ENCODE peak calls at places on chromosomes 1 and 21, in six cellular contexts. One of them, this sample, is unnamed. For H3K9me3 and H3K4me1, the result is how much of the 10 kb centered on the place peaks cover.

GRCh38 chr1:44881011-44881632 is 38.1 kb upstream of the PTCH2 start:
- DNase-seq in tibial artery: peak
- DNase-seq in A549: no peak
- DNase-seq in SK-N-SH: peak
- DNase-seq in left lung: peak
- DNase-seq in transverse colon: no peak
- DNase-seq in this sample: no peak

GRCh38 chr1:87329756-87330200 is 1.1 kb downstream of the LMO4 start:
- DNase-seq in left lung: no peak
- DNase-seq in transverse colon: no peak
- DNase-seq in tibial artery: no peak
- DNase-seq in A549: no peak
- DNase-seq in SK-N-SH: no peak
- DNase-seq in this sample: peak

GRCh38 chr1:33220701-33221384 is 35.4 kb upstream of the ZNF362 start:
- DNase-seq in SK-N-SH: no peak
- DNase-seq in tibial artery: no peak
- DNase-seq in A549: no peak
- DNase-seq in left lung: no peak
- DNase-seq in transverse colon: no peak
- DNase-seq in this sample: no peak

GRCh38 chr1:197958438-197958837 is 41.3 kb downstream of the LHX9 start:
- DNase-seq in transverse colon: no peak
- DNase-seq in SK-N-SH: no peak
- DNase-seq in tibial artery: no peak
- DNase-seq in left lung: no peak
- DNase-seq in A549: no peak
- DNase-seq in this sample: no peak

GRCh38 chr1:181251001-181251712 is 162.7 kb downstream of the IER5 start:
- DNase-seq in A549: peak
- DNase-seq in tibial artery: no peak
- DNase-seq in transverse colon: no peak
- DNase-seq in SK-N-SH: no peak
- DNase-seq in left lung: no peak
- DNase-seq in this sample: no peak

GRCh38 chr1:214640431-214641213 is 37.6 kb downstream of the CENPF start:
- DNase-seq in SK-N-SH: no peak
- DNase-seq in transverse colon: no peak
- DNase-seq in left lung: no peak
- DNase-seq in A549: no peak
- DNase-seq in tibial artery: no peak
- DNase-seq in this sample: no peak

GRCh38 chr1:183925947-183926346 is 111.6 kb downstream of the COLGALT2 start:
- DNase-seq in transverse colon: no peak
- DNase-seq in left lung: no peak
- DNase-seq in tibial artery: no peak
- DNase-seq in SK-N-SH: no peak
- DNase-seq in A549: no peak
- DNase-seq in this sample: no peak

GRCh38 chr1:233293556-233294446 is 1.7 kb downstream of the PCNX2 start:
- DNase-seq in tibial artery: no peak
- DNase-seq in left lung: no peak
- DNase-seq in SK-N-SH: no peak
- DNase-seq in A549: no peak
- DNase-seq in transverse colon: no peak
- DNase-seq in this sample: no peak

GRCh38 chr1:43238991-43239469 is 30.8 kb upstream of the TMEM125 start:
- DNase-seq in transverse colon: no peak
- DNase-seq in SK-N-SH: no peak
- DNase-seq in left lung: no peak
- DNase-seq in A549: no peak
- DNase-seq in tibial artery: peak
- DNase-seq in this sample: no peak

GRCh38 chr1:59243544-59243943 is 53.4 kb upstream of the FGGY start:
- DNase-seq in SK-N-SH: no peak
- DNase-seq in A549: no peak
- DNase-seq in transverse colon: no peak
- DNase-seq in left lung: no peak
- DNase-seq in tibial artery: no peak
- DNase-seq in this sample: no peak

GRCh38 chr1:202807926-202808757 is at the start of gene KDM5B:
- DNase-seq in tibial artery: peak
- DNase-seq in SK-N-SH: peak
- DNase-seq in A549: peak
- DNase-seq in transverse colon: peak
- DNase-seq in left lung: peak
- DNase-seq in this sample: peak

GRCh38 chr1:108893141-108893530 is 16.4 kb downstream of the GPSM2 start:
- DNase-seq in SK-N-SH: no peak
- DNase-seq in left lung: no peak
- DNase-seq in transverse colon: no peak
- DNase-seq in A549: no peak
- DNase-seq in tibial artery: no peak
- DNase-seq in this sample: no peak

GRCh38 chr1:150441121-150441520 is 46.1 kb upstream of the TARS2 start:
- DNase-seq in SK-N-SH: no peak
- DNase-seq in transverse colon: no peak
- DNase-seq in left lung: no peak
- DNase-seq in tibial artery: no peak
- DNase-seq in A549: no peak
- DNase-seq in this sample: no peak

GRCh38 chr21:43982489-43983078 is 29.5 kb upstream of the TRAPPC10 start:
- DNase-seq in SK-N-SH: peak
- DNase-seq in transverse colon: no peak
- DNase-seq in left lung: no peak
- DNase-seq in tibial artery: no peak
- DNase-seq in A549: no peak
- DNase-seq in this sample: no peak

GRCh38 chr1:118363396-118363795 is 178.4 kb upstream of the SPAG17 start:
- DNase-seq in SK-N-SH: no peak
- DNase-seq in A549: no peak
- DNase-seq in left lung: no peak
- DNase-seq in transverse colon: no peak
- DNase-seq in tibial artery: no peak
- DNase-seq in this sample: no peak

GRCh38 chr1:36109041-36109679 is 15.9 kb downstream of the COL8A2 start:
- DNase-seq in SK-N-SH: no peak
- DNase-seq in transverse colon: no peak
- DNase-seq in tibial artery: no peak
- DNase-seq in A549: no peak
- DNase-seq in left lung: no peak
- DNase-seq in this sample: peak

GRCh38 chr1:28954126-28954525 is 39.8 kb downstream of the EPB41 start:
- DNase-seq in transverse colon: no peak
- DNase-seq in left lung: no peak
- DNase-seq in A549: no peak
- DNase-seq in SK-N-SH: no peak
- DNase-seq in tibial artery: no peak
- DNase-seq in this sample: no peak

GRCh38 chr1:212179394-212180076 is 105.7 kb upstream of the PPP2R5A start:
- DNase-seq in SK-N-SH: no peak
- DNase-seq in tibial artery: no peak
- DNase-seq in left lung: no peak
- DNase-seq in A549: peak
- DNase-seq in transverse colon: no peak
- DNase-seq in this sample: no peak

GRCh38 chr21:35084869-35085268 is 35.8 kb upstream of the RUNX1 start:
- DNase-seq in A549: peak
- DNase-seq in left lung: no peak
- DNase-seq in tibial artery: no peak
- DNase-seq in SK-N-SH: no peak
- DNase-seq in transverse colon: no peak
- DNase-seq in this sample: no peak

GRCh38 chr1:119674110-119674509 is 26.0 kb upstream of the ZNF697 start:
- DNase-seq in left lung: no peak
- DNase-seq in transverse colon: no peak
- DNase-seq in A549: no peak
- DNase-seq in tibial artery: no peak
- DNase-seq in SK-N-SH: no peak
- DNase-seq in this sample: no peak

GRCh38 chr1:15314328-15315281 is 67.6 kb downstream of the FHAD1 start:
- DNase-seq in transverse colon: no peak
- DNase-seq in left lung: no peak
- DNase-seq in tibial artery: no peak
- DNase-seq in SK-N-SH: no peak
- DNase-seq in A549: no peak
- DNase-seq in this sample: no peak

GRCh38 chr1:234611153-234611798 is 1.3 kb upstream of the IRF2BP2 start:
- DNase-seq in transverse colon: no peak
- DNase-seq in A549: peak
- DNase-seq in tibial artery: no peak
- DNase-seq in left lung: no peak
- DNase-seq in SK-N-SH: peak
- DNase-seq in this sample: no peak

GRCh38 chr1:11653616-11654570 is at the start of gene FBXO2:
- DNase-seq in SK-N-SH: peak
- DNase-seq in tibial artery: no peak
- DNase-seq in left lung: no peak
- DNase-seq in transverse colon: peak
- DNase-seq in A549: no peak
- DNase-seq in this sample: no peak

GRCh38 chr1:59230622-59231021 is 66.3 kb upstream of the FGGY start:
- DNase-seq in transverse colon: no peak
- DNase-seq in A549: no peak
- DNase-seq in left lung: no peak
- DNase-seq in tibial artery: no peak
- DNase-seq in SK-N-SH: no peak
- DNase-seq in this sample: no peak

GRCh38 chr1:17545354-17545753 is 5.9 kb downstream of the ARHGEF10L start:
- DNase-seq in left lung: no peak
- DNase-seq in transverse colon: no peak
- DNase-seq in A549: no peak
- DNase-seq in SK-N-SH: no peak
- DNase-seq in tibial artery: no peak
- DNase-seq in this sample: no peak

GRCh38 chr1:145878724-145879123 is 6.9 kb downstream of the ANKRD35 start:
- DNase-seq in left lung: no peak
- DNase-seq in A549: no peak
- DNase-seq in tibial artery: no peak
- DNase-seq in SK-N-SH: no peak
- DNase-seq in transverse colon: no peak
- DNase-seq in this sample: no peak

GRCh38 chr1:246450485-246451251 is 56.4 kb downstream of the SMYD3 start:
- DNase-seq in SK-N-SH: peak
- DNase-seq in tibial artery: no peak
- DNase-seq in transverse colon: no peak
- DNase-seq in left lung: no peak
- DNase-seq in A549: peak
- DNase-seq in this sample: no peak

DNA sequence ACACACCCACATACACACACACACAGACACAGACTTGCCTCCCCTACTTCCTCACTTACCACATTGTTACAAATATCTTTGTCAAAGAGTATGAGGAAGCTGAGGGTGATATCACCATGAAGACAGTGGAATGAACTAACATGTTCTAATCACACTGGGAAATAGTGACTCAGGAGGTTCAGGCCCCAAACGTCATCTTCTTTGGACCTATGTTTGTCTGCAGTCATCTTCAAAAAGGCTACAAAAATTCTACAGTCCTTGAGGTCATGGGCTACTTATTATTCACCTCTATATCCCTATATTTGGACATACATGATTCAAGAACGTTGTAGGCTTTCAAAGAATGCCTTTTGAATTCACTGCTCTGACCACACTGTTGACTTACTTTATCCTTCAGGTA is 2.1 kb upstream of the LCE2C start:
- DNase-seq in transverse colon: no peak
- DNase-seq in left lung: no peak
- DNase-seq in tibial artery: no peak
- DNase-seq in SK-N-SH: no peak
- DNase-seq in A549: no peak
- DNase-seq in this sample: no peak
- H3K9me3 ChIP-seq in transverse colon: under half
- H3K9me3 ChIP-seq in left lung: under half
- H3K9me3 ChIP-seq in tibial artery: under half
- H3K9me3 ChIP-seq in SK-N-SH: under half
- H3K9me3 ChIP-seq in A549: under half
- H3K9me3 ChIP-seq in this sample: under half

GRCh38 chr1:205286335-205286950 is 35.1 kb downstream of the NUAK2 start:
- DNase-seq in A549: no peak
- DNase-seq in SK-N-SH: no peak
- DNase-seq in left lung: peak
- DNase-seq in transverse colon: peak
- DNase-seq in tibial artery: no peak
- DNase-seq in this sample: peak

GRCh38 chr1:205287076-205287475 is 34.5 kb downstream of the NUAK2 start:
- DNase-seq in SK-N-SH: no peak
- DNase-seq in tibial artery: no peak
- DNase-seq in A549: no peak
- DNase-seq in left lung: no peak
- DNase-seq in transverse colon: no peak
- DNase-seq in this sample: no peak

GRCh38 chr1:205285391-205286101 is 36.0 kb downstream of the NUAK2 start:
- DNase-seq in transverse colon: peak
- DNase-seq in SK-N-SH: no peak
- DNase-seq in left lung: no peak
- DNase-seq in tibial artery: no peak
- DNase-seq in A549: no peak
- DNase-seq in this sample: peak

GRCh38 chr1:205284420-205285144 is 37.0 kb downstream of the NUAK2 start:
- DNase-seq in tibial artery: peak
- DNase-seq in SK-N-SH: peak
- DNase-seq in transverse colon: peak
- DNase-seq in A549: peak
- DNase-seq in left lung: peak
- DNase-seq in this sample: peak

DNA sequence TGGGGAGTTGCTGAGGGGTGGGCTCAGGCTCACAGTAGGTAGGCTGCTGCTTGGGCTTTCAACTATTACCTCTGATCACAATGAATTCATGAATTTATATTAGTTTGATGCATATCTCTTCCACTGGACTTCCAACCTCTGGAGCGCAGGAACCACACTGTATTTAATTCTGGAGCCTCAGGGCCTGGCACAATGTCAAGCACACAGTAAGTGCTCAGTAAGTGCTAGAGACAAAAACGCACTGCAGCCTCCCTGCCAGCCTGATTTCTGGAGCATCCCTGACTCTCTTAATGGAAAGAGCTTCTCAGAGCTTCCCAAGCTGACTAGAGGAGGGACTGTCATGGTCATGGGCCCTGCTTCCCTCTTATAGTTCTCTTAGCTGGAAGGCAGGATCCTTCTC is 33.8 kb downstream of the NUAK2 start:
- DNase-seq in tibial artery: no peak
- DNase-seq in left lung: no peak
- DNase-seq in A549: no peak
- DNase-seq in SK-N-SH: no peak
- DNase-seq in transverse colon: no peak
- DNase-seq in this sample: no peak
- H3K4me1 ChIP-seq in tibial artery: under half
- H3K4me1 ChIP-seq in left lung: half or more
- H3K4me1 ChIP-seq in A549: half or more
- H3K4me1 ChIP-seq in SK-N-SH: under half
- H3K4me1 ChIP-seq in transverse colon: under half
- H3K4me1 ChIP-seq in this sample: half or more

GRCh38 chr1:158283965-158284364 is 5.8 kb upstream of the CD1C start:
- DNase-seq in tibial artery: no peak
- DNase-seq in SK-N-SH: no peak
- DNase-seq in transverse colon: no peak
- DNase-seq in A549: no peak
- DNase-seq in left lung: no peak
- DNase-seq in this sample: no peak
- H3K4me3 ChIP-seq in tibial artery: no peak
- H3K4me3 ChIP-seq in SK-N-SH: no peak
- H3K4me3 ChIP-seq in transverse colon: no peak
- H3K4me3 ChIP-seq in A549: no peak
- H3K4me3 ChIP-seq in left lung: no peak
- H3K4me3 ChIP-seq in this sample: no peak

GRCh38 chr1:4681026-4681425 is 26.6 kb downstream of the AJAP1 start:
- DNase-seq in A549: no peak
- DNase-seq in tibial artery: no peak
- DNase-seq in left lung: no peak
- DNase-seq in transverse colon: no peak
- DNase-seq in SK-N-SH: no peak
- DNase-seq in this sample: no peak
- H3K9me3 ChIP-seq in A549: under half
- H3K9me3 ChIP-seq in tibial artery: under half
- H3K9me3 ChIP-seq in left lung: under half
- H3K9me3 ChIP-seq in transverse colon: under half
- H3K9me3 ChIP-seq in SK-N-SH: under half
- H3K9me3 ChIP-seq in this sample: under half

This sample was measured in CD8-positive, alpha-beta memory T cell.